ENCODE peak calls at places on chromosomes 3 and 15, in seven cellular contexts. One of them, this sample, is unnamed.

GRCh38 chr3:6035626-6036025 is 825.3 kb upstream of the GRM7 start:
- DNase-seq in ELR: no peak
- DNase-seq in GM12878: no peak
- DNase-seq in NCI-H1105 treated with DMSO at 0.1 percent for 48 hours: no peak
- DNase-seq in T-cell: no peak
- DNase-seq in SJCRH30: no peak
- DNase-seq in heart right ventricle: no peak
- DNase-seq in this sample: no peak

GRCh38 chr3:171430530-171430929 is 29.7 kb downstream of the TNIK start:
- DNase-seq in ELR: no peak
- DNase-seq in GM12878: no peak
- DNase-seq in NCI-H1105 treated with DMSO at 0.1 percent for 48 hours: no peak
- DNase-seq in T-cell: no peak
- DNase-seq in SJCRH30: no peak
- DNase-seq in heart right ventricle: no peak
- DNase-seq in this sample: no peak

GRCh38 chr3:36972163-36972562 is 20.8 kb downstream of the EPM2AIP1 start:
- DNase-seq in ELR: no peak
- DNase-seq in GM12878: no peak
- DNase-seq in NCI-H1105 treated with DMSO at 0.1 percent for 48 hours: no peak
- DNase-seq in T-cell: no peak
- DNase-seq in SJCRH30: no peak
- DNase-seq in heart right ventricle: no peak
- DNase-seq in this sample: no peak

GRCh38 chr3:194996746-194997145 is 274.2 kb downstream of the XXYLT1 start:
- DNase-seq in ELR: no peak
- DNase-seq in GM12878: no peak
- DNase-seq in NCI-H1105 treated with DMSO at 0.1 percent for 48 hours: no peak
- DNase-seq in T-cell: no peak
- DNase-seq in SJCRH30: no peak
- DNase-seq in heart right ventricle: no peak
- DNase-seq in this sample: no peak

GRCh38 chr3:111621535-111621934 is 26.4 kb upstream of the ZBED2 start:
- DNase-seq in ELR: peak; percentile 36
- DNase-seq in GM12878: no peak
- DNase-seq in NCI-H1105 treated with DMSO at 0.1 percent for 48 hours: no peak
- DNase-seq in T-cell: peak; percentile 10
- DNase-seq in SJCRH30: peak; percentile 55
- DNase-seq in heart right ventricle: no peak
- DNase-seq in this sample: no peak

GRCh38 chr3:36874351-36874874 is 70.4 kb downstream of the TRANK1 start:
- DNase-seq in ELR: no peak
- DNase-seq in GM12878: no peak
- DNase-seq in NCI-H1105 treated with DMSO at 0.1 percent for 48 hours: peak; percentile 4
- DNase-seq in T-cell: no peak
- DNase-seq in SJCRH30: no peak
- DNase-seq in heart right ventricle: no peak
- DNase-seq in this sample: peak; percentile 40

GRCh38 chr3:128415110-128415772 is 51.4 kb downstream of the DNAJB8 start:
- DNase-seq in ELR: no peak
- DNase-seq in GM12878: no peak
- DNase-seq in NCI-H1105 treated with DMSO at 0.1 percent for 48 hours: no peak
- DNase-seq in T-cell: no peak
- DNase-seq in SJCRH30: no peak
- DNase-seq in heart right ventricle: no peak
- DNase-seq in this sample: no peak

GRCh38 chr15:34376856-34377255 is 9.9 kb upstream of the LPCAT4 start:
- DNase-seq in ELR: no peak
- DNase-seq in GM12878: no peak
- DNase-seq in NCI-H1105 treated with DMSO at 0.1 percent for 48 hours: no peak
- DNase-seq in T-cell: no peak
- DNase-seq in SJCRH30: no peak
- DNase-seq in heart right ventricle: no peak
- DNase-seq in this sample: no peak

GRCh38 chr15:66109826-66110225 is 143.7 kb downstream of the MEGF11 start:
- DNase-seq in ELR: no peak
- DNase-seq in GM12878: no peak
- DNase-seq in NCI-H1105 treated with DMSO at 0.1 percent for 48 hours: no peak
- DNase-seq in T-cell: no peak
- DNase-seq in SJCRH30: no peak
- DNase-seq in heart right ventricle: no peak
- DNase-seq in this sample: no peak

This sample was measured in NCI-H187.